ENCODE peak calls at places on chromosomes 7 and 10, in five cellular contexts. I is H9, D is H1, F is neuronal stem cell, M is trophoblast cell. A is an unnamed sample.

GRCh38 chr7:44383566-44383965 is 58.2 kb upstream of the CAMK2B start:
- DNase-seq in F (no peak), M (no peak), I (peak; percentile 14), D (no peak), A (peak; percentile 88)

GRCh38 chr10:123306290-123306689 is 152.1 kb downstream of the BUB3 start:
- DNase-seq in F (no peak), D (no peak), I (no peak), M (no peak), A (no peak)

GRCh38 chr7:127039541-127039940 is 213.2 kb downstream of the GRM8 start:
- DNase-seq in I (no peak), M (no peak), D (no peak), F (no peak), A (no peak)

GRCh38 chr7:24703296-24703695 is 54.0 kb downstream of the GSDME start:
- DNase-seq in I (no peak), M (no peak), F (no peak), D (no peak), A (no peak)

GRCh38 chr7:47427046-47427643 is 154.8 kb downstream of the TNS3 start:
- DNase-seq in D (no peak), M (no peak), F (no peak), I (no peak), A (no peak)

GRCh38 chr7:38052786-38053185 is 125.3 kb upstream of the STARD3NL start:
- DNase-seq in I (no peak), D (no peak), F (no peak), M (no peak), A (no peak)

GRCh38 chr7:111886233-111886632 is 320.0 kb downstream of the DOCK4 start:
- DNase-seq in F (no peak), D (no peak), I (no peak), M (no peak), A (no peak)

GRCh38 chr7:73828107-73828803 is 2.5 kb upstream of the CLDN4 start:
- DNase-seq in F (no peak), I (no peak), D (no peak), M (peak; percentile 87), A (peak; percentile 73)

GRCh38 chr10:90181251-90181691 is 479.9 kb downstream of the KIF20B start:
- DNase-seq in I (no peak), M (peak; percentile 90), F (no peak), D (no peak), A (peak; percentile 30)

GRCh38 chr7:28360739-28361138 is 51.6 kb upstream of the CREB5 start:
- DNase-seq in F (no peak), M (no peak), D (no peak), I (no peak), A (no peak)

GRCh38 chr10:61628199-61628874 is 34.4 kb upstream of the CABCOCO1 start:
- DNase-seq in I (no peak), F (no peak), M (peak; percentile 94), D (no peak), A (peak; percentile 50)

GRCh38 chr10:110802551-110803238 is 69.0 kb upstream of the PDCD4 start:
- DNase-seq in F (no peak), I (no peak), M (no peak), D (no peak), A (peak; percentile 85)

GRCh38 chr7:64619705-64620104 is 46.2 kb upstream of the ZNF107 start:
- DNase-seq in M (no peak), F (no peak), D (no peak), I (no peak), A (peak; percentile 6)

GRCh38 chr10:61943699-61944444 is 42.4 kb downstream of the ARID5B start:
- DNase-seq in M (peak; percentile 81), F (no peak), I (no peak), D (no peak), A (peak; percentile 65)

GRCh38 chr7:24199978-24200377 is 84.0 kb upstream of the NPY start:
- DNase-seq in M (no peak), I (no peak), D (no peak), F (no peak), A (peak; percentile 69)

GRCh38 chr7:99499356-99499712 is 747 bp downstream of the ZNF394 start:
- DNase-seq in M (no peak), F (no peak), D (no peak), I (no peak), A (no peak)

GRCh38 chr7:149870274-149870673 is 3.5 kb upstream of the ATP6V0E2 start:
- DNase-seq in D (no peak), M (no peak), F (no peak), I (peak; percentile 6), A (no peak)

GRCh38 chr7:149869867-149870266 is 3.9 kb upstream of the ATP6V0E2 start:
- DNase-seq in I (peak; percentile 4), M (no peak), D (no peak), F (no peak), A (no peak)

GRCh38 chr7:149868638-149869290 is 5.0 kb upstream of the ATP6V0E2 start:
- DNase-seq in M (no peak), F (no peak), I (no peak), D (no peak), A (no peak)

GRCh38 chr7:149867762-149868637 is 5.8 kb upstream of the ATP6V0E2 start:
- DNase-seq in M (no peak), F (no peak), I (no peak), D (no peak), A (no peak)

GRCh38 chr7:149869291-149869650 is 4.5 kb upstream of the ATP6V0E2 start:
- DNase-seq in D (no peak), F (no peak), M (no peak), I (peak; percentile 10), A (no peak)
- H2BK12ac ChIP-seq in D (no peak overlapping the region), F (no peak overlapping the region), M (no peak overlapping the region), I (no peak overlapping the region), A (no peak overlapping the region)

DNA sequence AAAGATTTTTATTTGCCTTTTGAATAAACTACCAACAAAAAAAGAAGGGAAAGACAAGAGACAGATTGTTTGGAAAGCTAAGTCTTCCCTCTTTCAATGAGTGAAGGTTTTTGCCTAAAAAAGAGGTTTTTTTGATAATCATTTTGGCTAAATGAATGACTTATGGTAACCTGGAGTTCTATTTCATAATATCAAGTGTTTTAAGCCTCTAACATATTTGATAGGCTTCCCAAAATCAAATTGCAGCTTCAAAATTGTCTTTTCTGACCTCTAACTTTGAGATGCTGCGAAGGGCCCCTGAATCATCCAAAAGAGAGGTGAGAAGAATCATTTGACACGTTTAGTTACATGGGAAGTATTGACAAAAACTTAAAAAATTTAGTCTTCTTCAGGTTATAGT is 53.0 kb upstream of the NAMPT start:
- DNase-seq in I (no peak), M (no peak), D (no peak), F (no peak), A (no peak)
- H2BK12ac ChIP-seq in I (no peak overlapping the region), M (no peak overlapping the region), D (no peak overlapping the region), F (no peak overlapping the region), A (no peak overlapping the region)

GRCh38 chr10:124319926-124320391 is 98.8 kb downstream of the OAT start:
- DNase-seq in M (peak; percentile 83), F (no peak), D (no peak), I (peak; percentile 12), A (peak; percentile 49)
- H2BK12ac ChIP-seq in M (no peak overlapping the region), F (no peak overlapping the region), D (no peak overlapping the region), I (no peak overlapping the region), A (no peak overlapping the region)

GRCh38 chr7:1468899-1469298 is 9.6 kb upstream of the MICALL2 start:
- DNase-seq in I (no peak), F (no peak), D (no peak), M (no peak), A (no peak)

GRCh38 chr7:1473864-1474512 is 14.7 kb upstream of the MICALL2 start:
- DNase-seq in M (peak; percentile 94), F (peak; percentile 78), I (peak; percentile 96), D (peak; percentile 93), A (peak; percentile 77)

GRCh38 chr7:1474736-1475135 is 15.5 kb upstream of the MICALL2 start:
- DNase-seq in D (no peak), I (no peak), F (no peak), M (no peak), A (no peak)

GRCh38 chr7:1468203-1468602 is 8.9 kb upstream of the MICALL2 start:
- DNase-seq in M (no peak), I (no peak), F (no peak), D (no peak), A (no peak)

GRCh38 chr7:1470901-1471300 is 11.6 kb upstream of the MICALL2 start:
- DNase-seq in M (no peak), F (no peak), I (no peak), D (no peak), A (no peak)
- H2BK12ac ChIP-seq in M (no peak overlapping the region), F (no peak overlapping the region), I (no peak overlapping the region), D (no peak overlapping the region), A (no peak overlapping the region)

GRCh38 chr7:119397156-119397555 is 875.8 kb upstream of the KCND2 start:
- DNase-seq in F (no peak), I (no peak), M (no peak), D (no peak), A (no peak)
- H2BK12ac ChIP-seq in F (no peak overlapping the region), I (no peak overlapping the region), M (no peak overlapping the region), D (no peak overlapping the region), A (no peak overlapping the region)

GRCh38 chr7:157855016-157855415 is 518.2 kb downstream of the DNAJB6 start:
- DNase-seq in M (no peak), F (no peak), D (no peak), I (no peak), A (no peak)

GRCh38 chr7:157853789-157854065 is 516.9 kb downstream of the DNAJB6 start:
- DNase-seq in F (no peak), D (no peak), I (no peak), M (no peak), A (no peak)

GRCh38 chr7:157854066-157854891 is 517.5 kb downstream of the DNAJB6 start:
- DNase-seq in I (no peak), M (peak; percentile 22), F (no peak), D (no peak), A (no peak)

GRCh38 chr7:157856873-157857577 is 520.2 kb downstream of the DNAJB6 start:
- DNase-seq in M (no peak), D (no peak), I (no peak), F (no peak), A (no peak)

GRCh38 chr7:157855452-157856213 is 518.8 kb downstream of the DNAJB6 start:
- DNase-seq in I (no peak), M (no peak), F (no peak), D (no peak), A (no peak)
- H2BK12ac ChIP-seq in I (no peak overlapping the region), M (no peak overlapping the region), F (no peak overlapping the region), D (no peak overlapping the region), A (no peak overlapping the region)

A was measured in mesenchymal stem cell.